ENCODE peak calls at places on chromosomes 7 and 10, in five cellular contexts. R is CD4-positive, CD25-positive, alpha-beta regulatory T cell; Q is upper lobe of left lung; G is body of pancreas; D is endothelial cell of umbilical vein. A is an unnamed sample.

GRCh38 chr10:12709516-12709915 is 292.0 kb downstream of the CCDC3 start:
- DNase-seq in R (no peak), Q (no peak), G (no peak), D (peak; percentile 52), A (no peak)

GRCh38 chr7:143380264-143380645 is 890 bp upstream of the ZYX start:
- DNase-seq in R (peak; percentile 72), Q (peak; percentile 94), G (peak; percentile 88), D (peak; percentile 89), A (peak; percentile 92)

GRCh38 chr10:88271736-88272135 is 311.4 kb downstream of the RNLS start:
- DNase-seq in R (no peak), Q (no peak), G (no peak), D (no peak), A (no peak)

GRCh38 chr10:48444266-48444665 is 137.8 kb downstream of the MAPK8 start:
- DNase-seq in R (no peak), Q (no peak), G (no peak), D (peak; percentile 76), A (no peak)

GRCh38 chr7:148973256-148973655 is 55.0 kb downstream of the PDIA4 start:
- DNase-seq in R (no peak), Q (no peak), G (no peak), D (no peak), A (no peak)

GRCh38 chr10:118488710-118489497 is 106.5 kb downstream of the PRLHR start:
- DNase-seq in R (no peak), Q (no peak), G (no peak), D (no peak), A (no peak)

GRCh38 chr7:112566392-112567324 is 85.9 kb downstream of the LSMEM1 start:
- DNase-seq in R (no peak), Q (no peak), G (no peak), D (peak; percentile 11), A (peak; percentile 41)

GRCh38 chr7:40531946-40532345 is 397.1 kb downstream of the SUGCT start:
- DNase-seq in R (no peak), Q (no peak), G (no peak), D (no peak), A (no peak)

GRCh38 chr10:6185039-6185716 is 17.6 kb upstream of the PFKFB3 start:
- DNase-seq in R (no peak), Q (no peak), G (no peak), D (no peak), A (no peak)

GRCh38 chr7:134852626-134853025 is 73.2 kb downstream of the CALD1 start:
- DNase-seq in R (no peak), Q (no peak), G (no peak), D (no peak), A (no peak)

GRCh38 chr10:71577345-71577744 is 142.2 kb downstream of the C10orf105 start:
- DNase-seq in R (no peak), Q (no peak), G (no peak), D (no peak), A (no peak)

GRCh38 chr7:155291045-155291530 is 6.6 kb upstream of the INSIG1 start:
- DNase-seq in R (no peak), Q (no peak), G (no peak), D (peak; percentile 37), A (peak; percentile 60)

GRCh38 chr7:21368317-21368716 is 59.6 kb upstream of the SP4 start:
- DNase-seq in R (no peak), Q (no peak), G (no peak), D (no peak), A (no peak)

GRCh38 chr10:24483701-24484100 is 240.0 kb downstream of the ARHGAP21 start:
- DNase-seq in R (no peak), Q (no peak), G (peak; percentile 52), D (no peak), A (peak; percentile 82)

GRCh38 chr10:101285519-101286070 is 56.3 kb upstream of the LBX1 start:
- DNase-seq in R (no peak), Q (no peak), G (no peak), D (no peak), A (no peak)

GRCh38 chr10:44845672-44846071 is 65.5 kb upstream of the TMEM72 start:
- DNase-seq in R (no peak), Q (no peak), G (no peak), D (no peak), A (no peak)

GRCh38 chr10:48253970-48254657 is 20.4 kb downstream of the FRMPD2 start:
- DNase-seq in R (no peak), Q (no peak), G (no peak), D (peak; percentile 78), A (no peak)

GRCh38 chr7:104643587-104644217 is 315.3 kb downstream of the LHFPL3 start:
- DNase-seq in R (no peak), Q (no peak), G (no peak), D (peak; percentile 23), A (no peak)

GRCh38 chr10:132306341-132306685 is 1.4 kb downstream of the STK32C start:
- DNase-seq in R (no peak), Q (peak; percentile 72), G (no peak), D (no peak), A (no peak)

GRCh38 chr7:114917211-114917839 is 4.6 kb upstream of the MDFIC start:
- DNase-seq in R (no peak), Q (no peak), G (no peak), D (no peak), A (no peak)

GRCh38 chr7:152336754-152337368 is 98.9 kb downstream of the KMT2C start:
- DNase-seq in R (no peak), Q (no peak), G (no peak), D (peak; percentile 45), A (peak; percentile 49)

GRCh38 chr10:97000487-97001182 is 168.5 kb downstream of the LCOR start:
- DNase-seq in R (no peak), Q (peak; percentile 71), G (no peak), D (no peak), A (no peak)

GRCh38 chr7:25722856-25723255 is 429.1 kb upstream of the NFE2L3 start:
- DNase-seq in R (no peak), Q (no peak), G (no peak), D (no peak), A (no peak)

GRCh38 chr7:6392712-6393666 is 54.8 kb downstream of the DAGLB start:
- DNase-seq in R (no peak), Q (no peak), G (peak; percentile 65), D (peak; percentile 77), A (peak; percentile 96)

GRCh38 chr10:28432210-28432676 is 100.7 kb upstream of the WAC start:
- DNase-seq in R (no peak), Q (no peak), G (peak; percentile 61), D (peak; percentile 65), A (peak; percentile 60)

GRCh38 chr10:11776080-11776479 is 33.9 kb downstream of the ECHDC3 start:
- DNase-seq in R (no peak), Q (no peak), G (no peak), D (no peak), A (no peak)

GRCh38 chr10:107280293-107280692 is 115.8 kb upstream of the SORCS1 start:
- DNase-seq in R (no peak), Q (no peak), G (no peak), D (no peak), A (peak; percentile 20)

GRCh38 chr7:156000601-156001396 is 188.5 kb upstream of the SHH start:
- DNase-seq in R (no peak), Q (peak; percentile 57), G (no peak), D (no peak), A (no peak)

DNA sequence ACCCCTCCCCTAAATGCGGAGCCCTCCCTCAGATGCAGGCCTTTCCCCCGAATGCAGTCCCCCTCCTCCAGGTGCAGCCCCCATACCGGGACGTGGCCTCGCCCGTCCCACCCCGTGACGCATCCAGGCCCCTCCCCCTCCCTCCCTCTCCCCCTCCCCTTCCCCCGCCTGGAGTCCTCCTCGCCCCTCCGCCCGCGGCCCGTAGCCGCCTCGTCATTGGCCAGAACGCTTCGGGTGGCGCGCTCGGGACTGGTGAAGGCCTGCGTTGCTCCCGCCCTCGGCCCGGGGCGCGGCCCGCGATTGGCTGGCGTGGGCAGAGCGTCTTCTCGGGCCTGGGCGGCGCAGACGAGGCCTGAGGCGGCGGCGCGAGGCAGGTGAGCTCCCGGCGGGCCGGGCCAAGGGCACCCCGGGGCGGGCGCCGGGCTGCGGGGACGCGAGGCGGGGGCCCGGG is 16.0 kb upstream of the SUN1 start:
- DNase-seq in R (peak; percentile 95), Q (peak; percentile 100), G (peak; percentile 98), D (peak; percentile 95), A (peak; percentile 98)
- H3K4me1 ChIP-seq in R (peaks cover 45% of the 10 kb centered on the region), Q (peaks cover 37% of the 10 kb centered on the region), G (peaks cover 43% of the 10 kb centered on the region), D (peaks cover 20% of the 10 kb centered on the region), A (peaks cover 5% of the 10 kb centered on the region)

GRCh38 chr7:42880392-42880791 is 31.5 kb downstream of the C7orf25 start:
- DNase-seq in R (no peak), Q (no peak), G (no peak), D (no peak), A (no peak)
- H3K4me1 ChIP-seq in R (no peaks in the 10 kb centered on the region), Q (no peaks in the 10 kb centered on the region), G (no peaks in the 10 kb centered on the region), D (no peaks in the 10 kb centered on the region), A (no peaks in the 10 kb centered on the region)

GRCh38 chr7:2144926-2145325 is 87.8 kb downstream of the MAD1L1 start:
- DNase-seq in R (no peak), Q (no peak), G (no peak), D (no peak), A (no peak)
- H3K4me1 ChIP-seq in R (no peaks in the 10 kb centered on the region), Q (no peaks in the 10 kb centered on the region), G (no peaks in the 10 kb centered on the region), D (no peaks in the 10 kb centered on the region), A (no peaks in the 10 kb centered on the region)

DNA sequence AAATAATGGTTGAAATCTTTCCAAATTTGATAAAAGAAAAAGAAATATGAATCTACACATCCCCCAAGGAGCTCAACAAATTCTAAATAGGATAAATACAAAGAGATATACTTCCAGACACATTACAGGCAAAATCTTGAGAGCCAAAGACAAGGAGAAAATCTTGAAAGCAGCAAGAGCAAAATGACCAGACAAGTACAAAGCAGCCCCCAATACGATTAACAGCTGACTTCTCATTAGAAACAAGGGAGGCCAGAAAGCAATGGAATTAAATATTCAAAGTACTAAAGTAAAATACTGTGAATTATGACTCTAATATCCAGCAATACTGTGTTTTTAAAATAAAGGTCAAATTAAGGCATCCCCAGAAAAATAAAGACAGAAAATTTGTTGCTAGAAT is 36.6 kb downstream of the ZNF438 start:
- DNase-seq in R (no peak), Q (no peak), G (no peak), D (no peak), A (no peak)
- H3K4me1 ChIP-seq in R (peaks cover 12% of the 10 kb centered on the region), Q (peaks cover 13% of the 10 kb centered on the region), G (peaks cover 9% of the 10 kb centered on the region), D (peaks cover 37% of the 10 kb centered on the region), A (peaks cover 8% of the 10 kb centered on the region)

GRCh38 chr7:128837521-128837921 is 7.3 kb downstream of the FLNC start:
- DNase-seq in R (no peak), Q (peak; percentile 74), G (no peak), D (no peak), A (no peak)
- H3K4me1 ChIP-seq in R (peaks cover 3% of the 10 kb centered on the region), Q (peaks cover 7% of the 10 kb centered on the region), G (no peaks in the 10 kb centered on the region), D (peaks cover 13% of the 10 kb centered on the region), A (no peaks in the 10 kb centered on the region)

DNA sequence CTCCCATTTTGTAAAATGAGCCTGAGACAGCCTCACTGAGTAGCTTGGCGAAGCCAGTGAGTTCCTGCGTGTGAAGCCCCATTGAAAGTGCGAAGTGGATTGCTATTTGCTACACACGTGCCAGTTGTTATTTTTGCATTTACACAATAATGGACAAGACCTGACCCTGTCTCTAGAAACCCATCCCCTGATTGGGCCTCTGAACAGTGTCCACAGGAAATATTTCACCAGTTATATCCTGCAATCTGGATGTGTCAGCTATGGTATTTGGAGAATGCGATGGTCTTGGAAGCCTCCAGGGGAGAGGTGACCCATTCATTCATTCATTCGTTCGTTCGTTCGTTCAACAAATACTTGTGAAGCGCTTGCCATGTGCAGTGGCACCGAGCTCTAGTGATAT is 37.1 kb downstream of the COL13A1 start:
- DNase-seq in R (no peak), Q (no peak), G (no peak), D (peak; percentile 72), A (no peak)
- H3K4me1 ChIP-seq in R (no peaks in the 10 kb centered on the region), Q (no peaks in the 10 kb centered on the region), G (no peaks in the 10 kb centered on the region), D (peaks cover 35% of the 10 kb centered on the region), A (no peaks in the 10 kb centered on the region)

GRCh38 chr10:79081353-79082034 is 12.7 kb downstream of the ZMIZ1 start:
- DNase-seq in R (no peak), Q (no peak), G (no peak), D (no peak), A (no peak)
- H3K4me1 ChIP-seq in R (peaks cover 9% of the 10 kb centered on the region), Q (peaks cover 96% of the 10 kb centered on the region), G (peaks cover 100% of the 10 kb centered on the region), D (peaks cover 27% of the 10 kb centered on the region), A (peaks cover 57% of the 10 kb centered on the region)

A was measured in colonic mucosa.